ENCODE peak calls at places on chromosomes 13 and 19, in ten cellular contexts. One of them, this sample, is unnamed.

GRCh38 chr13:91045351-91046034 is 302.0 kb upstream of the MIR17HG start:
- DNase-seq in neural progenitor cell: peak; percentile 26
- DNase-seq in hepatocyte: peak; percentile 13
- DNase-seq in GM23338: peak; percentile 25
- DNase-seq in H1: no peak
- DNase-seq in MM.1S: no peak
- DNase-seq in astrocyte: no peak
- DNase-seq in endothelial cell of umbilical vein: no peak
- DNase-seq in PC-3: peak; percentile 33
- DNase-seq in fibroblast of lung: peak; percentile 9
- DNase-seq in this sample: no peak

GRCh38 chr19:15412832-15413231 is 6.0 kb downstream of the AKAP8L start:
- DNase-seq in PC-3: no peak
- DNase-seq in astrocyte: no peak
- DNase-seq in GM23338: no peak
- DNase-seq in H1: no peak
- DNase-seq in endothelial cell of umbilical vein: no peak
- DNase-seq in fibroblast of lung: no peak
- DNase-seq in hepatocyte: peak; percentile 9
- DNase-seq in neural progenitor cell: no peak
- DNase-seq in MM.1S: no peak
- DNase-seq in this sample: no peak

GRCh38 chr13:81487151-81487550 is 1146.2 kb upstream of the SPRY2 start:
- DNase-seq in hepatocyte: peak; percentile 52
- DNase-seq in endothelial cell of umbilical vein: no peak
- DNase-seq in fibroblast of lung: no peak
- DNase-seq in H1: peak; percentile 15
- DNase-seq in astrocyte: no peak
- DNase-seq in neural progenitor cell: peak; percentile 76
- DNase-seq in PC-3: peak; percentile 61
- DNase-seq in GM23338: peak; percentile 86
- DNase-seq in MM.1S: peak; percentile 18
- DNase-seq in this sample: no peak

GRCh38 chr19:31534231-31534630 is 185.0 kb upstream of the TSHZ3 start:
- DNase-seq in fibroblast of lung: no peak
- DNase-seq in hepatocyte: no peak
- DNase-seq in PC-3: no peak
- DNase-seq in MM.1S: no peak
- DNase-seq in GM23338: no peak
- DNase-seq in endothelial cell of umbilical vein: no peak
- DNase-seq in astrocyte: no peak
- DNase-seq in H1: no peak
- DNase-seq in neural progenitor cell: no peak
- DNase-seq in this sample: no peak

GRCh38 chr19:44113784-44114390 is 688 bp downstream of the ZNF225 start:
- DNase-seq in astrocyte: no peak
- DNase-seq in PC-3: no peak
- DNase-seq in neural progenitor cell: peak; percentile 20
- DNase-seq in endothelial cell of umbilical vein: no peak
- DNase-seq in MM.1S: no peak
- DNase-seq in GM23338: peak; percentile 21
- DNase-seq in hepatocyte: no peak
- DNase-seq in fibroblast of lung: no peak
- DNase-seq in H1: no peak
- DNase-seq in this sample: no peak

GRCh38 chr13:110407021-110407420 is 99.9 kb downstream of the COL4A2 start:
- DNase-seq in fibroblast of lung: no peak
- DNase-seq in hepatocyte: no peak
- DNase-seq in H1: no peak
- DNase-seq in astrocyte: no peak
- DNase-seq in neural progenitor cell: no peak
- DNase-seq in MM.1S: no peak
- DNase-seq in GM23338: no peak
- DNase-seq in endothelial cell of umbilical vein: no peak
- DNase-seq in PC-3: no peak
- DNase-seq in this sample: no peak

GRCh38 chr13:66665991-66666390 is 564.1 kb downstream of the PCDH9 start:
- DNase-seq in neural progenitor cell: peak; percentile 85
- DNase-seq in PC-3: peak; percentile 33
- DNase-seq in astrocyte: peak; percentile 92
- DNase-seq in GM23338: peak; percentile 30
- DNase-seq in hepatocyte: peak; percentile 67
- DNase-seq in MM.1S: no peak
- DNase-seq in fibroblast of lung: peak; percentile 94
- DNase-seq in endothelial cell of umbilical vein: peak; percentile 14
- DNase-seq in H1: no peak
- DNase-seq in this sample: no peak

GRCh38 chr13:48334534-48335127 is 31.1 kb downstream of the RB1 start:
- DNase-seq in hepatocyte: peak; percentile 39
- DNase-seq in H1: no peak
- DNase-seq in neural progenitor cell: peak; percentile 31
- DNase-seq in PC-3: peak; percentile 49
- DNase-seq in MM.1S: peak; percentile 45
- DNase-seq in fibroblast of lung: peak; percentile 39
- DNase-seq in astrocyte: peak; percentile 21
- DNase-seq in endothelial cell of umbilical vein: peak; percentile 71
- DNase-seq in GM23338: peak; percentile 45
- DNase-seq in this sample: no peak

GRCh38 chr19:8233370-8233769 is 24.2 kb downstream of the CERS4 start:
- DNase-seq in GM23338: no peak
- DNase-seq in fibroblast of lung: peak; percentile 58
- DNase-seq in PC-3: no peak
- DNase-seq in hepatocyte: no peak
- DNase-seq in H1: no peak
- DNase-seq in astrocyte: peak; percentile 59
- DNase-seq in endothelial cell of umbilical vein: no peak
- DNase-seq in MM.1S: no peak
- DNase-seq in neural progenitor cell: no peak
- DNase-seq in this sample: no peak

GRCh38 chr13:27808866-27809546 is 16.7 kb downstream of the GSX1 start:
- DNase-seq in endothelial cell of umbilical vein: no peak
- DNase-seq in astrocyte: no peak
- DNase-seq in hepatocyte: no peak
- DNase-seq in H1: no peak
- DNase-seq in fibroblast of lung: no peak
- DNase-seq in PC-3: peak; percentile 79
- DNase-seq in MM.1S: no peak
- DNase-seq in neural progenitor cell: no peak
- DNase-seq in GM23338: no peak
- DNase-seq in this sample: no peak

GRCh38 chr19:8036438-8037099 is 16.0 kb upstream of the CCL25 start:
- DNase-seq in MM.1S: no peak
- DNase-seq in GM23338: no peak
- DNase-seq in endothelial cell of umbilical vein: no peak
- DNase-seq in astrocyte: no peak
- DNase-seq in fibroblast of lung: no peak
- DNase-seq in PC-3: no peak
- DNase-seq in neural progenitor cell: no peak
- DNase-seq in hepatocyte: no peak
- DNase-seq in H1: no peak
- DNase-seq in this sample: no peak

DNA sequence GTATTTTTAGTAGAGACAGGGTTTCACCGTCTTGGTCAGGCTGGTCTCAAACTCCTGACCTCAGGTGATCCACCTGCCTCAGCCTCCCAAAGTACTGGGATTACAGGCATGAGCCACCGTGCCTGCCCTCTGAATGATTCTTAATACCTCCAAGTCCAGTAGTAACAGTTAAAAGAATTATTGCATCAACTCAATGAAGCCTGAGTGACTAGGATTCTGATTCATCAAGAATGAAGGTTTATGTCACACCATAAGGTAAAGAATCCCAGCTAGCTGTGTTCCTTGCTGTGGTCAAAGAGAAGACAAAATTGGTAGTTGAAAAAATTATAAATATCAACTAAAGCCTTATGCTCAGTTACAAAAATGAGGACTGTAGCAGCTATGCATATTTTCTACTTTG is 81.2 kb upstream of the ABCC4 start:
- DNase-seq in GM23338: no peak
- DNase-seq in neural progenitor cell: no peak
- DNase-seq in H1: no peak
- DNase-seq in fibroblast of lung: no peak
- DNase-seq in hepatocyte: no peak
- DNase-seq in MM.1S: no peak
- DNase-seq in PC-3: peak; percentile 40
- DNase-seq in endothelial cell of umbilical vein: no peak
- DNase-seq in astrocyte: no peak
- DNase-seq in this sample: no peak
- H3K4me1 ChIP-seq in GM23338: no peaks in the 10 kb centered on the region
- H3K4me1 ChIP-seq in neural progenitor cell: no peaks in the 10 kb centered on the region
- H3K4me1 ChIP-seq in H1: peaks cover 6% of the 10 kb centered on the region
- H3K4me1 ChIP-seq in fibroblast of lung: no peaks in the 10 kb centered on the region
- H3K4me1 ChIP-seq in hepatocyte: no peaks in the 10 kb centered on the region
- H3K4me1 ChIP-seq in MM.1S: peaks cover 3% of the 10 kb centered on the region
- H3K4me1 ChIP-seq in PC-3: peaks cover 4% of the 10 kb centered on the region
- H3K4me1 ChIP-seq in endothelial cell of umbilical vein: peaks cover 3% of the 10 kb centered on the region
- H3K4me1 ChIP-seq in astrocyte: no peaks in the 10 kb centered on the region
- H3K4me1 ChIP-seq in this sample: peaks cover 15% of the 10 kb centered on the region

DNA sequence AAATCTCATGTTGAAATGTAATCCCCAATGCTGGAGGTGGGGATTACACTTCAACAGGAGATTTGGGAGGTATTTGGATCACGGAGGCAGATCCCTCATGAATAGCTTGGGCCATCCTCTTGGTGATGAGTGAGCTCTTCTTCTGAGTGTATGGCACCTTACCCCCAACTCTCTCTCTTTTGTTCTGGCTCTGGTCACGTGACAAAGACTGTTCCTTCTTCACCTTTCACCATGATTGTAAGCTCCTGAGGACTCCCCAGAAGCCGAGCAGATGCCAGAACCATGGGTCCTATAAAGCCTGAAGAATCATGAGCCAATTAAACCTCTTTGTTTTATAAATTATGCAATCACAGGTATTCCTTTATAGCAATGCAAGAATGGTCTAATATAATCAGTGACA is 684.2 kb downstream of the LIG4 start:
- DNase-seq in endothelial cell of umbilical vein: no peak
- DNase-seq in fibroblast of lung: no peak
- DNase-seq in neural progenitor cell: no peak
- DNase-seq in MM.1S: no peak
- DNase-seq in hepatocyte: no peak
- DNase-seq in H1: no peak
- DNase-seq in PC-3: no peak
- DNase-seq in GM23338: no peak
- DNase-seq in astrocyte: no peak
- DNase-seq in this sample: no peak
- TF ChIP-seq EZH2 in endothelial cell of umbilical vein: no peak
- TF ChIP-seq EZH2 in fibroblast of lung: no peak
- TF ChIP-seq EZH2 in neural progenitor cell: no peak
- TF ChIP-seq EZH2 in MM.1S: no peak
- TF ChIP-seq EZH2 in hepatocyte: no peak
- TF ChIP-seq EZH2 in H1: no peak
- TF ChIP-seq EZH2 in PC-3: no peak
- TF ChIP-seq EZH2 in GM23338: no peak
- TF ChIP-seq EZH2 in astrocyte: no peak
- TF ChIP-seq EZH2 in this sample: no peak

DNA sequence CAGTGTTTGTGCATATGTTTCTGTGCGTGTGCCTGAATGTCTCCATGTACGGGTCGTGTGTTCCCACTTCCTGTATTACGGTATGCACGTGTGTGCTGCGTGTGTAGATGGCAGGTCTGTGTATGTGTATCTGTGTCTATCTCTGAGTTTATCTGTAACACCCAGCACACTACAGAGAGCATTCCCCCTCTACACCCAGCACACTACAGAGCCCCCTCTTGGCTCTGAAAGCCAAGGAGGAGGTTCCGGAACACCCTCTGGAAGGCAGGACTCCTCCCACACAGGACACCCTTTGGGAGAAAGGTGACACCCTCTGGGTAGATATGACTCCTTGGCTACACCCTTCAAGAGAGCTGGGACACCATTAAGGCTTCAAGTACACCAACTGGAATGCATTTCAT is 2.1 kb upstream of the ERFL start:
- DNase-seq in H1: no peak
- DNase-seq in astrocyte: no peak
- DNase-seq in PC-3: no peak
- DNase-seq in MM.1S: no peak
- DNase-seq in fibroblast of lung: no peak
- DNase-seq in endothelial cell of umbilical vein: no peak
- DNase-seq in hepatocyte: no peak
- DNase-seq in GM23338: no peak
- DNase-seq in neural progenitor cell: no peak
- DNase-seq in this sample: no peak
- H2AFZ ChIP-seq in H1: no peak overlapping the region
- H2AFZ ChIP-seq in astrocyte: no peak overlapping the region
- H2AFZ ChIP-seq in PC-3: no peak overlapping the region
- H2AFZ ChIP-seq in MM.1S: no peak overlapping the region
- H2AFZ ChIP-seq in fibroblast of lung: no peak overlapping the region
- H2AFZ ChIP-seq in endothelial cell of umbilical vein: no peak overlapping the region
- H2AFZ ChIP-seq in hepatocyte: no peak overlapping the region
- H2AFZ ChIP-seq in GM23338: no peak overlapping the region
- H2AFZ ChIP-seq in neural progenitor cell: no peak overlapping the region
- H2AFZ ChIP-seq in this sample: no peak overlapping the region

GRCh38 chr19:48627865-48628314 is 8.6 kb downstream of the SPHK2 start:
- DNase-seq in hepatocyte: peak; percentile 6
- DNase-seq in endothelial cell of umbilical vein: no peak
- DNase-seq in GM23338: no peak
- DNase-seq in astrocyte: no peak
- DNase-seq in fibroblast of lung: no peak
- DNase-seq in neural progenitor cell: no peak
- DNase-seq in PC-3: no peak
- DNase-seq in H1: no peak
- DNase-seq in MM.1S: no peak
- DNase-seq in this sample: no peak

GRCh38 chr19:48624067-48624594 is 4.8 kb downstream of the SPHK2 start:
- DNase-seq in astrocyte: peak; percentile 92
- DNase-seq in hepatocyte: peak; percentile 100
- DNase-seq in fibroblast of lung: peak; percentile 97
- DNase-seq in GM23338: peak; percentile 99
- DNase-seq in PC-3: no peak
- DNase-seq in MM.1S: peak; percentile 97
- DNase-seq in neural progenitor cell: peak; percentile 100
- DNase-seq in endothelial cell of umbilical vein: peak; percentile 99
- DNase-seq in H1: peak; percentile 91
- DNase-seq in this sample: no peak

GRCh38 chr19:48627211-48627864 is 8.0 kb downstream of the SPHK2 start:
- DNase-seq in MM.1S: no peak
- DNase-seq in GM23338: no peak
- DNase-seq in astrocyte: no peak
- DNase-seq in hepatocyte: peak; percentile 56
- DNase-seq in fibroblast of lung: no peak
- DNase-seq in PC-3: no peak
- DNase-seq in endothelial cell of umbilical vein: no peak
- DNase-seq in H1: no peak
- DNase-seq in neural progenitor cell: no peak
- DNase-seq in this sample: peak; percentile 83

GRCh38 chr19:48624791-48625723 is 5.8 kb downstream of the SPHK2 start:
- DNase-seq in PC-3: no peak
- DNase-seq in endothelial cell of umbilical vein: no peak
- DNase-seq in GM23338: peak; percentile 73
- DNase-seq in fibroblast of lung: no peak
- DNase-seq in hepatocyte: peak; percentile 73
- DNase-seq in neural progenitor cell: peak; percentile 59
- DNase-seq in H1: no peak
- DNase-seq in MM.1S: no peak
- DNase-seq in astrocyte: no peak
- DNase-seq in this sample: no peak

DNA sequence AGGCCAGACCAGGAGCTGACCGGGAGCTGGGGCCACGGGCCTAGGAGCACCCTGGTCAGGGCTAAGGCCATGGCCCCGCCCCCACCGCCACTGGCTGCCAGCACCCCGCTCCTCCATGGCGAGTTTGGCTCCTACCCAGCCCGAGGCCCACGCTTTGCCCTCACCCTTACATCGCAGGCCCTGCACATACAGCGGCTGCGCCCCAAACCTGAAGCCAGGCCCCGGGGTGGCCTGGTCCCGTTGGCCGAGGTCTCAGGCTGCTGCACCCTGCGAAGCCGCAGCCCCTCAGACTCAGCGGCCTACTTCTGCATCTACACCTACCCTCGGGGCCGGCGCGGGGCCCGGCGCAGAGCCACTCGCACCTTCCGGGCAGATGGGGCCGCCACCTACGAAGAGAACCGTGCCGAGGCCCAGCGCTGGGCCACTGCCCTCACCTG is 6.6 kb downstream of the SPHK2 start:
- DNase-seq in H1: no peak
- DNase-seq in fibroblast of lung: no peak
- DNase-seq in MM.1S: no peak
- DNase-seq in PC-3: no peak
- DNase-seq in astrocyte: no peak
- DNase-seq in endothelial cell of umbilical vein: no peak
- DNase-seq in hepatocyte: peak; percentile 21
- DNase-seq in GM23338: no peak
- DNase-seq in neural progenitor cell: no peak
- DNase-seq in this sample: no peak
- H3K4me1 ChIP-seq in H1: no peaks in the 10 kb centered on the region
- H3K4me1 ChIP-seq in fibroblast of lung: peaks cover 15% of the 10 kb centered on the region
- H3K4me1 ChIP-seq in MM.1S: peaks cover 7% of the 10 kb centered on the region
- H3K4me1 ChIP-seq in PC-3: no peaks in the 10 kb centered on the region
- H3K4me1 ChIP-seq in astrocyte: peaks cover 18% of the 10 kb centered on the region
- H3K4me1 ChIP-seq in endothelial cell of umbilical vein: peaks cover 16% of the 10 kb centered on the region
- H3K4me1 ChIP-seq in hepatocyte: peaks cover 36% of the 10 kb centered on the region
- H3K4me1 ChIP-seq in GM23338: peaks cover 16% of the 10 kb centered on the region
- H3K4me1 ChIP-seq in neural progenitor cell: peaks cover 14% of the 10 kb centered on the region
- H3K4me1 ChIP-seq in this sample: peaks cover 25% of the 10 kb centered on the region